ENCODE peak calls at places on chromosome 3, in six cellular contexts. D is heart left ventricle, O is pancreas, Z is kidney epithelial cell, V is BJ, M is AG09309. J is an unnamed sample.

GRCh38 chr3:107283948-107284347 is 93.3 kb upstream of the CCDC54 start:
- DNase-seq in M (no peak), D (no peak), V (no peak), O (no peak), Z (no peak), J (no peak)

GRCh38 chr3:141335531-141336042 is 32.7 kb upstream of the ZBTB38 start:
- DNase-seq in O (no peak), V (no peak), Z (no peak), M (no peak), D (no peak), J (peak)

GRCh38 chr3:68764554-68764953 is 167.8 kb downstream of the TAFA4 start:
- DNase-seq in V (no peak), M (no peak), O (no peak), D (no peak), Z (no peak), J (no peak)

GRCh38 chr3:189330066-189330465 is 158.3 kb downstream of the TPRG1 start:
- DNase-seq in M (no peak), O (no peak), D (no peak), Z (no peak), V (no peak), J (no peak)

GRCh38 chr3:183106635-183107034 is 7.3 kb upstream of the MCCC1 start:
- DNase-seq in D (no peak), V (no peak), O (no peak), M (no peak), Z (no peak), J (no peak)

GRCh38 chr3:190122198-190122771 is 1.6 kb upstream of the P3H2 start:
- DNase-seq in V (no peak), M (no peak), Z (no peak), O (no peak), D (no peak), J (no peak)

GRCh38 chr3:87478716-87479115 is 202.3 kb upstream of the POU1F1 start:
- DNase-seq in O (no peak), Z (no peak), D (no peak), M (no peak), V (no peak), J (no peak)

GRCh38 chr3:3683261-3683660 is 116.0 kb upstream of the LRRN1 start:
- DNase-seq in O (no peak), M (no peak), D (no peak), Z (peak), V (no peak), J (no peak)

GRCh38 chr3:8069981-8070380 is 431.6 kb upstream of the LMCD1 start:
- DNase-seq in M (no peak), V (no peak), Z (no peak), O (no peak), D (no peak), J (no peak)

GRCh38 chr3:197519801-197520211 is 36.0 kb downstream of the BDH1 start:
- DNase-seq in V (no peak), D (no peak), O (no peak), M (no peak), Z (no peak), J (no peak)

GRCh38 chr3:44464509-44464908 is 13.0 kb downstream of the ZNF445 start:
- DNase-seq in O (no peak), D (no peak), V (no peak), Z (no peak), M (no peak), J (no peak)

GRCh38 chr3:107855710-107856109 is 235.1 kb downstream of the CD47 start:
- DNase-seq in M (no peak), O (no peak), Z (no peak), V (no peak), D (no peak), J (peak)

GRCh38 chr3:173140986-173141385 is at the start of gene SPATA16:
- DNase-seq in O (no peak), D (no peak), Z (no peak), M (no peak), V (no peak), J (no peak)

GRCh38 chr3:155548194-155548593 is 196.7 kb downstream of the PLCH1 start:
- DNase-seq in D (no peak), V (no peak), Z (no peak), O (no peak), M (peak), J (peak)

GRCh38 chr3:30228302-30228631 is 378.1 kb upstream of the TGFBR2 start:
- DNase-seq in O (no peak), D (no peak), V (no peak), Z (no peak), M (no peak), J (no peak)
- TF ChIP-seq CTCF in O (no peak), D (no peak), V (no peak), Z (no peak), M (no peak), J (no peak)

GRCh38 chr3:97720417-97720816 is 44.1 kb upstream of the ARL6 start:
- DNase-seq in Z (no peak), M (no peak), V (no peak), D (no peak), O (no peak), J (peak)

GRCh38 chr3:97721446-97721845 is 43.1 kb upstream of the ARL6 start:
- DNase-seq in O (no peak), M (no peak), V (no peak), D (no peak), Z (no peak), J (no peak)

GRCh38 chr3:97713634-97714033 is 50.9 kb upstream of the ARL6 start:
- DNase-seq in V (no peak), M (no peak), Z (no peak), D (no peak), O (no peak), J (no peak)

GRCh38 chr3:97719156-97719821 is 45.3 kb upstream of the ARL6 start:
- DNase-seq in O (peak), V (peak), M (no peak), D (peak), Z (peak), J (peak)
- H3K4me3 ChIP-seq in O (no peak), V (no peak), M (no peak), D (no peak), Z (no peak), J (no peak)

GRCh38 chr3:150370129-150370602 is 37.9 kb upstream of the TSC22D2 start:
- DNase-seq in Z (peak), O (no peak), V (peak), D (no peak), M (peak), J (peak)
- TF ChIP-seq CTCF in Z (peak), O (no peak), V (peak), D (peak), M (peak), J (peak)

GRCh38 chr3:13653631-13654279 is 104.8 kb downstream of the FBLN2 start:
- DNase-seq in O (no peak), Z (no peak), V (no peak), D (no peak), M (no peak), J (no peak)

GRCh38 chr3:13657660-13658435 is 108.9 kb downstream of the FBLN2 start:
- DNase-seq in M (no peak), Z (no peak), O (peak), V (no peak), D (no peak), J (peak)

GRCh38 chr3:13654330-13655073 is 105.6 kb downstream of the FBLN2 start:
- DNase-seq in O (no peak), Z (no peak), D (no peak), V (no peak), M (no peak), J (no peak)

GRCh38 chr3:13656584-13657301 is 107.8 kb downstream of the FBLN2 start:
- DNase-seq in M (no peak), D (no peak), V (no peak), O (no peak), Z (no peak), J (no peak)

GRCh38 chr3:13655074-13655913 is 106.4 kb downstream of the FBLN2 start:
- DNase-seq in D (no peak), O (no peak), V (no peak), M (no peak), Z (no peak), J (peak)
- H3K4me3 ChIP-seq in D (peak), O (peak), V (no peak), M (no peak), Z (no peak), J (no peak)

DNA sequence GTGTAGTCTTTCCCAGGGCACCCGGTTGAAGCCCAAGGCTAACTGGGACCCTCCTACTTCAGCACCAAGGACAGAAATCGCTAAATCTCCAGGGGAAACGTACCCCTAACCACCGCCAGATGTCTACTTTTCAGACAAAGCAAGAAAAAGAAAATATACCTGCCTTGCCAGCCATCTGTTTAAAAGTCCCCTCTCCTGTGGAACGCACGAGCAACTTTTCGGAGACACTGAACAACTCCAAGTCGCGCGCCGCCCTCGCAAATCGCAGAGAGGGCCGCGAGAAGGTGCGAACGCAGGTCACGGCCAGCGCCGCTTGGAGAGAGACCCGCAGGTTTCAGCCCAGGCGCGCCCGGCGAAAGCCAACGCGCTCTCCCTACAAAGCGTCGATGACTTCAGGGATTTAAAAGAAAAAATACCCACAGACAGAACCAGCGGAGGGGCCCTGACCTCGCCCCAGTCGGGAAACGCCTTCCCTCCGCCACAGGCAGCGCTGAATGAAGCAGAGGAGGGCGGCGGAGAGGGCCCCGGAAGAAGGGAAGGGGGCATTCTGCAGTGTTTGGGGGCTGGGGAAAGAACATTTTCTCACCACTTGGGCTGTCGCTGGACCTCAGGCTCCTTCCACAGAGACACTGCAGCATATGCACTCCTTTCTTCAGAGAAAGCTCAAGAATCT is 213.1 kb downstream of the FGF12 start:
- DNase-seq in D (peak), V (no peak), O (peak), Z (peak), M (no peak), J (no peak)
- TF ChIP-seq CTCF in D (no peak), V (no peak), O (no peak), Z (peak), M (no peak), J (no peak)

GRCh38 chr3:165195226-165195625 is 958 bp downstream of the SLITRK3 start:
- DNase-seq in O (no peak), Z (no peak), M (no peak), V (no peak), D (no peak), J (no peak)
- H3K4me3 ChIP-seq in O (peak), Z (no peak), M (no peak), V (no peak), D (peak), J (no peak)

GRCh38 chr3:27281671-27282150 is 87.5 kb downstream of the NEK10 start:
- DNase-seq in O (no peak), D (no peak), V (no peak), M (no peak), Z (no peak), J (no peak)

GRCh38 chr3:27278391-27279055 is 90.7 kb downstream of the NEK10 start:
- DNase-seq in Z (no peak), D (no peak), V (no peak), M (no peak), O (no peak), J (no peak)

GRCh38 chr3:27279153-27279552 is 90.0 kb downstream of the NEK10 start:
- DNase-seq in Z (no peak), V (no peak), D (no peak), O (no peak), M (no peak), J (peak)
- TF ChIP-seq CTCF in Z (peak), V (peak), D (peak), O (peak), M (peak), J (peak)

DNA sequence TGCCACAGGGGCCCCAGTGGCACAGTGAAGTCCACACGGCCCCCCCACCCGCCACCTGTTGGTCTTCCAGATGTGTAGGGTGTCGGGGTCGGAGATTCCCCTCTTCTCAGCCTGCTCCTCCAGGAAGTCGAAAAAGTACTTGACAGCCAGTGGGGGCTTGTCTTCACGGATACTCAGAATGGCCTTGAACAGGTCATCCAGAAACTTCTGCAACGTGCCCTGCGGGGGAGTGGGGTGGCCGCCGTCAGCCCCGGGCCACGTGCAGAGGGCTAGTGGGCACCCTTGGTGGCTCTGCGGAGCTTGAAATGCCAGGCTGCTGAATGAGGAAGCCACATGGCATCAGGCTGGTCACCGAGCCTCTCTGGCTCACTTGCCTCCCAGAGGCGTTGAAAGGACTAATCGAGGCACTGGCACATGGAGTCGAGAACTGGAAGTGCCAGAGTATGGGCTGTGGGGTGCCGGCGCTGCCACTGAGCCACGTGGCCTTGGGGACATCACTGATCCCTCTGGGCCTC is 16.6 kb downstream of the H1-8 start:
- DNase-seq in V (no peak), M (no peak), Z (no peak), O (no peak), D (peak), J (no peak)
- H3K4me3 ChIP-seq in V (peak), M (no peak), Z (no peak), O (no peak), D (no peak), J (peak)

J was measured in AG10803.